ENCODE peak calls at places on chromosomes 5 and 9, in nine cellular contexts. F is CD8-positive, alpha-beta T cell; B is germinal center; O is glutamatergic neuron; S is M059J; I is WTC11; M is substantia nigra; J is AML-193; N is amniotic stem cell. Z is an unnamed sample.

GRCh38 chr5:66744040-66744439 is 147.8 kb downstream of the MAST4 start:
- DNase-seq in I (no peak), M (no peak), O (no peak), F (no peak), N (no peak), B (no peak), J (no peak), S (peak; percentile 16), Z (peak; percentile 49)

GRCh38 chr5:75601996-75602395 is 9.3 kb upstream of the ANKDD1B start:
- DNase-seq in B (no peak), O (no peak), N (no peak), F (no peak), M (no peak), S (peak; percentile 99), I (no peak), J (no peak), Z (peak; percentile 91)

GRCh38 chr5:61280205-61280604 is 51.9 kb upstream of the ZSWIM6 start:
- DNase-seq in O (no peak), I (no peak), N (no peak), B (no peak), F (peak; percentile 7), J (peak; percentile 66), S (peak; percentile 94), M (no peak), Z (peak; percentile 97)

GRCh38 chr9:77866882-77867281 is 164.7 kb downstream of the GNAQ start:
- DNase-seq in J (no peak), B (no peak), O (no peak), M (no peak), N (no peak), F (no peak), I (no peak), S (no peak), Z (no peak)

GRCh38 chr9:95494022-95494415 is 22.8 kb downstream of the PTCH1 start:
- DNase-seq in I (no peak), M (peak; percentile 64), F (peak; percentile 44), O (peak; percentile 46), B (peak; percentile 26), J (no peak), N (no peak), S (no peak), Z (no peak)

GRCh38 chr9:127959841-127960409 is 20.9 kb downstream of the EEIG1 start:
- DNase-seq in B (no peak), M (no peak), O (no peak), J (no peak), I (no peak), S (no peak), N (no peak), F (no peak), Z (no peak)

GRCh38 chr9:101332362-101332761 is 52.4 kb downstream of the BAAT start:
- DNase-seq in N (no peak), F (no peak), S (no peak), O (no peak), I (no peak), M (no peak), B (no peak), J (no peak), Z (no peak)

GRCh38 chr5:82735160-82735789 is 341.9 kb downstream of the TMEM167A start:
- DNase-seq in N (no peak), S (peak; percentile 81), J (no peak), I (no peak), F (no peak), M (no peak), O (no peak), B (no peak), Z (peak; percentile 50)

GRCh38 chr9:130626249-130626982 is 38.0 kb upstream of the PRDM12 start:
- DNase-seq in I (no peak), M (no peak), S (no peak), N (no peak), J (no peak), B (no peak), F (no peak), O (peak; percentile 45), Z (no peak)

GRCh38 chr9:97769208-97769607 is 72.1 kb upstream of the XPA start:
- DNase-seq in N (no peak), F (no peak), S (peak; percentile 27), M (no peak), I (no peak), B (no peak), O (no peak), J (no peak), Z (peak; percentile 60)

GRCh38 chr9:16521868-16522381 is 348.5 kb downstream of the BNC2 start:
- DNase-seq in M (no peak), N (peak; percentile 58), F (no peak), J (no peak), I (no peak), S (peak; percentile 97), O (no peak), B (no peak), Z (no peak)

GRCh38 chr9:76374702-76375543 is 19.3 kb downstream of the RFK start:
- DNase-seq in B (no peak), I (peak; percentile 33), O (no peak), M (no peak), N (no peak), J (no peak), S (peak; percentile 95), F (no peak), Z (peak; percentile 96)

GRCh38 chr5:139415221-139415861 is 11.5 kb upstream of the SPATA24 start:
- DNase-seq in I (no peak), S (no peak), O (no peak), N (no peak), B (no peak), M (peak; percentile 73), F (no peak), J (no peak), Z (peak; percentile 72)

GRCh38 chr5:177546262-177546741 is 8.1 kb downstream of the FAM193B start:
- DNase-seq in I (no peak), S (peak; percentile 98), F (no peak), N (peak; percentile 94), O (no peak), J (peak; percentile 60), M (no peak), B (no peak), Z (peak; percentile 100)

GRCh38 chr9:83669067-83669466 is 38.7 kb downstream of the UBQLN1 start:
- DNase-seq in N (no peak), S (no peak), I (no peak), J (no peak), B (no peak), F (no peak), M (no peak), O (no peak), Z (peak; percentile 31)

GRCh38 chr5:88474574-88474973 is 205.9 kb upstream of the TMEM161B start:
- DNase-seq in N (no peak), B (no peak), S (no peak), I (no peak), F (no peak), O (no peak), J (no peak), M (no peak), Z (no peak)

GRCh38 chr5:116848974-116849586 is 274.5 kb upstream of the SEMA6A start:
- DNase-seq in B (no peak), I (no peak), S (no peak), M (no peak), F (no peak), O (no peak), J (no peak), N (no peak), Z (no peak)

GRCh38 chr5:149407331-149408251 is 28.5 kb upstream of the IL17B start:
- DNase-seq in I (no peak), B (no peak), S (no peak), N (no peak), J (no peak), F (no peak), M (no peak), O (no peak), Z (no peak)